ENCODE peak calls at places on chromosomes 2 and 18, in four cellular contexts. M, P, K and Q are unnamed samples.

GRCh38 chr2:68152651-68153347 is 4.9 kb upstream of the PNO1 start:
- DNase-seq in M (no peak), P (no peak), K (no peak), Q (no peak)

GRCh38 chr18:40555914-40556313 is 1399.1 kb upstream of the PIK3C3 start:
- DNase-seq in M (no peak), P (no peak), K (no peak), Q (no peak)

GRCh38 chr2:18387479-18388206 is 172.8 kb downstream of the RDH14 start:
- DNase-seq in M (peak), P (peak), K (peak), Q (peak)

GRCh38 chr2:95007061-95007609 is 18.4 kb upstream of the MAL start:
- DNase-seq in M (no peak), P (no peak), K (no peak), Q (no peak)

GRCh38 chr2:222670191-222671038 is 1.0 kb upstream of the MOGAT1 start:
- DNase-seq in M (no peak), P (no peak), K (no peak), Q (no peak)

GRCh38 chr2:17084882-17085281 is 419.2 kb upstream of the CYRIA start:
- DNase-seq in M (no peak), P (no peak), K (no peak), Q (no peak)

GRCh38 chr2:108082978-108083377 is 96.7 kb downstream of the SLC5A7 start:
- DNase-seq in M (no peak), P (no peak), K (no peak), Q (no peak)

GRCh38 chr18:35635171-35635570 is 53.6 kb downstream of the GALNT1 start:
- DNase-seq in M (no peak), P (peak), K (no peak), Q (no peak)

GRCh38 chr2:157733263-157733662 is 104.6 kb upstream of the ACVR1C start:
- DNase-seq in M (no peak), P (no peak), K (no peak), Q (no peak)

GRCh38 chr2:124091721-124092120 is 66.6 kb downstream of the CNTNAP5 start:
- DNase-seq in M (no peak), P (no peak), K (no peak), Q (no peak)

GRCh38 chr2:53793261-53793660 is 6.4 kb downstream of the ERLEC1 start:
- DNase-seq in M (no peak), P (no peak), K (no peak), Q (no peak)

GRCh38 chr2:120323807-120324399 is 22.0 kb upstream of the INHBB start:
- DNase-seq in M (no peak), P (no peak), K (no peak), Q (no peak)

GRCh38 chr2:47751856-47752414 is 31.0 kb upstream of the MSH6 start:
- DNase-seq in M (no peak), P (no peak), K (no peak), Q (no peak)

GRCh38 chr2:207257291-207258190 is 91.8 kb upstream of the KLF7 start:
- DNase-seq in M (no peak), P (no peak), K (no peak), Q (no peak)

GRCh38 chr2:113858764-113859163 is 31.1 kb upstream of the ACTR3 start:
- DNase-seq in M (no peak), P (peak), K (no peak), Q (no peak)

GRCh38 chr2:235416816-235417499 is 76.9 kb upstream of the AGAP1 start:
- DNase-seq in M (no peak), P (peak), K (no peak), Q (no peak)

GRCh38 chr18:67463829-67464228 is 52.7 kb downstream of the DSEL start:
- DNase-seq in M (no peak), P (no peak), K (no peak), Q (no peak)

GRCh38 chr18:50836521-50836957 is 16.7 kb upstream of the MRO start:
- DNase-seq in M (no peak), P (no peak), K (no peak), Q (no peak)

GRCh38 chr18:62081248-62081647 is 105.6 kb downstream of the PIGN start:
- DNase-seq in M (no peak), P (no peak), K (no peak), Q (no peak)

GRCh38 chr18:24373331-24373730 is 24.3 kb downstream of the OSBPL1A start:
- DNase-seq in M (no peak), P (no peak), K (no peak), Q (no peak)

GRCh38 chr2:238389985-238390682 is 36.6 kb upstream of the ASB1 start:
- DNase-seq in M (no peak), P (no peak), K (no peak), Q (no peak)

GRCh38 chr18:59938686-59939085 is 38.9 kb downstream of the PMAIP1 start:
- DNase-seq in M (no peak), P (no peak), K (no peak), Q (no peak)

GRCh38 chr2:170716851-170717598 is 1.9 kb downstream of the SP5 start:
- DNase-seq in M (peak), P (peak), K (no peak), Q (peak)

GRCh38 chr18:7577706-7578105 is 10.6 kb downstream of the PTPRM start:
- DNase-seq in M (no peak), P (no peak), K (no peak), Q (no peak)

GRCh38 chr2:110106642-110107041 is 9.0 kb downstream of the MALL start:
- DNase-seq in M (no peak), P (no peak), K (no peak), Q (no peak)

GRCh38 chr2:27710640-27711430 is 47.1 kb downstream of the SLC4A1AP start:
- DNase-seq in M (no peak), P (no peak), K (no peak), Q (no peak)

GRCh38 chr2:99399063-99399462 is 61.9 kb downstream of the EIF5B start:
- DNase-seq in M (no peak), P (no peak), K (no peak), Q (no peak)

GRCh38 chr2:187586091-187586632 is 31.9 kb upstream of the TFPI start:
- DNase-seq in M (no peak), P (no peak), K (no peak), Q (no peak)

GRCh38 chr2:176272870-176273269 is 3.6 kb downstream of the MTX2 start:
- DNase-seq in M (no peak), P (no peak), K (no peak), Q (no peak)

GRCh38 chr2:176268976-176269318 is 295 bp upstream of the MTX2 start:
- DNase-seq in M (no peak), P (no peak), K (no peak), Q (no peak)

GRCh38 chr2:176270100-176270750 is 983 bp downstream of the MTX2 start:
- DNase-seq in M (peak), P (no peak), K (no peak), Q (no peak)

DNA sequence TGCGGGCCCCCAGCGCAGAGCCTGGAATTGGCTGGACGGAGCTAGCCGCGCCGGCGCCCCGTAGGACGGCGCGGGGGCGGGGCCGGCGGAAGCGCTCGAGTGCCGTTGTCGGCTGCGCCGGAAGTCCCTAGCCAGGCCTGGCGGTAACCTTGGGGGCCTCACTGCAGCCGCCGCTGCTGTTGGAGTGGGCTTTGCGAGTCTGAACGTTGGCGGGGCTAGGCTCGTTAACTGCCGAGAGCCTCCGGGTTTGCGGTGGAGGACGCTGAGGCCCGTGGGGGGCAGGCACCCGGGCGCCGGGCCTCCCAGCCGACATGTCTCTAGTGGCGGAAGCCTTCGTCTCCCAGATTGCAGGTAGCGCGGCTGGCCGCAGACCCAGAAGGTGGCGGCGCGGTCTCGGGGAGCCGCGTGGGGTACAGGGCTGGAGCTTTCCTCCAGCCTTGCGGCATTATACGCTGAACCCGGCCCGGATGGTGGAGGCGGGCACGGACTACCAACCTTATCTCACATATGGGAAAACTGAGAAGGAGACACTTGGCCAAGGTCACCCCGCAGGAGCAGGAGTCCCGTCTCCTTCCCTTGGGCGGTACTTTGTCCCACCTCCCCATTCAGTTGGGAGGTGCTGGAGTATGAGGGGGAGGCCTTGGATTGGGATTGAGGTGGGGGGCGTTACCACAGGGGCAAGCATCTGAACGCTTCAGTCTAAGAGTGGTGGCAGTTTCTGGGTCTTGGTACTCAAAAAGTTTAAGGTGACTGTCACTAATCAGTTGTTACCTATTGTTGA is at the start of gene MTX2:
- DNase-seq in M (peak), P (peak), K (peak), Q (peak)
- TF ChIP-seq CTCF in M (peak), P (no peak), K (peak), Q (no peak)

GRCh38 chr2:23794234-23794633 is 132.7 kb downstream of the ATAD2B start:
- DNase-seq in M (no peak), P (no peak), K (no peak), Q (no peak)
- TF ChIP-seq CTCF in M (no peak), P (no peak), K (no peak), Q (no peak)

GRCh38 chr2:22616031-22616430 is 768.9 kb upstream of the KLHL29 start:
- DNase-seq in M (no peak), P (no peak), K (no peak), Q (no peak)
- TF ChIP-seq CTCF in M (no peak), P (no peak), K (no peak), Q (no peak)

GRCh38 chr18:57906852-57907251 is 103.7 kb upstream of the ATP8B1 start:
- DNase-seq in M (no peak), P (no peak), K (no peak), Q (no peak)
- TF ChIP-seq CTCF in M (no peak), P (no peak), K (no peak), Q (no peak)

GRCh38 chr2:223692227-223692947 is 90.2 kb upstream of the SCG2 start:
- DNase-seq in M (no peak), P (peak), K (peak), Q (no peak)
- TF ChIP-seq CTCF in M (peak), P (peak), K (peak), Q (peak)

DNA sequence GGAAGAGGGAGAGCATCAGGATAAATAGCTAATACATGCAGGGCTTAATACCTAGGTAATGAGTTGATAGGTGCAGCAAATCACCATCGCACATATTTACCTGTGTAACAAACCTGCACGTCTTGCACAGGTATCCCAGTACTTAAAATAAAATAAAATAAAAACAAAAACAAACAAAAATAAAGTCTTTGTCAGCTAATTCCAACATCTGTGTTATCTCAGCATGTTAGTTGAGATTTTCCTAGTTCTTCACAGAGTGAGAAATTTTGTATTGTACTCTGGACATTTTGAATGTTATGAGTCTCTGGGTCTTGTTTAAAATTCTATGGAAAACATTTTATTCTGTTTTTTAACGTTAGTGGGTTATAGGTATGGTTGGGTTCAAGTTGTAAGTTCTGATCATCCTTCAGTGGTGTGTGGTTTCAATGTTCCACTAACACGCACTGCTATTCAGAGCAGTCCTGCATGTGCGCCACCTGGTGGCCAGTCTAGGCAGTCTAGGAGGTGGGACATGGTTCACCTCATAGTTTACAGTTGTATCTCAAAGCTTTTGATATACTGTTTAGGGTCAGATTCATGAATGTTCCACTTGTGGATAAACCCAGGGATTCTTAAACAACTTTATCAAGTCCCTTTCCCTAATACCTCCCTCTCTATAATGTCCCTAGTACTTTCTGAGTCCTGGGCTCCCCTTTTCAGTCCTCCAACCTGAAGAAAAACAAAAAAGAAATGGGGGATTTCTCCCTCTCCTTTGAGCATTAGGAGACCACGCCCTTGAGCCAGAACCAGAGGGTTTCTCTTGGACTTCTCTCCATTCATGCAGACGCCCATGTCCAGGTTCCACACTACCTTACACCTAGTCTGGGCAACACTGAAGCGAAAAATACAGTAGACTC is 213.4 kb upstream of the GATA6 start:
- DNase-seq in M (peak), P (peak), K (peak), Q (peak)
- TF ChIP-seq CTCF in M (peak), P (peak), K (peak), Q (peak)

DNA sequence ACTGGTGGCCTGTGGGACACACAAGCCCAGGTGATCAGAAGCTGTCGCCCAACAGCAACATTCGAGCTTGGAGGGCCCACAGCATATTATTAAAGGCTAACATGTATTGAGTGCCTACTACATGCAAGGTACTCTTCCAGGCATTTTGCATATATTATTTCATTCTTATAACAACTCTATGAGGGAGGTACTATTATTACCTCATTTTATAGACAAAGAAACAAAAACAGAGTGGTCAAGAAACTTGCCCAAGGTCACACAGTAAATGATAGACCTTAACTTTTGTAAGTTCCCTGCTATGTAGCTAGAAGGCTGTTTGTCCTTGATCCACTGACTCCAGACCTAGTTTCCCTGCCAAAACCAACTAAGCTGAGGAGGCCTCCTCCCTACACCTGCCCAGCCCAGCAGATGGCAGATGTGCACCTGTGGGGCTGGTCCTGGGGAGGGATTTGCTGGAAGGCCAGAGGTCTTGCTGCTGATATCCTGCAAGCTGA is 35.7 kb downstream of the KANSL3 start:
- DNase-seq in M (no peak), P (no peak), K (no peak), Q (no peak)
- TF ChIP-seq CTCF in M (peak), P (no peak), K (no peak), Q (no peak)

DNA sequence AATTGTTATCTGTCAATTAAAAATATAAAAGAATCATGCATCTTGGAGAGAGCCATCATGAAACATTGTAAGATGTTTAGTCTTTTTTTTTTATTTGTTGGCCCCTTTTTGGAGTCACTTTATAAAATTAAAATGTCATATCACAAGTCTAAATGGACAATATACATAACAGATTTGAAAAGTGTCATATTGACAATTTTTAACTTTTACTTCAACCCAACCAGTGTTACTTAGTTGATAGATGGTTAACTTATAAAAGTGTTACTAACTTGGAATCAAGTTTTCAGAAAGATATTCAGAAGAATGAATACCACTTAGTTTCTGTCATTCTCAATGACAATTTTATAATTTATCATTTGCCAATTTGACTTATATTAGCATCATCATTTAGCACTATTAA is 218.3 kb downstream of the OTX1 start:
- DNase-seq in M (no peak), P (no peak), K (no peak), Q (no peak)
- TF ChIP-seq CTCF in M (no peak), P (no peak), K (no peak), Q (no peak)

GRCh38 chr18:55981712-55982475 is 393.9 kb upstream of the TCF4 start:
- DNase-seq in M (no peak), P (no peak), K (no peak), Q (no peak)
- TF ChIP-seq CTCF in M (no peak), P (no peak), K (no peak), Q (no peak)

DNA sequence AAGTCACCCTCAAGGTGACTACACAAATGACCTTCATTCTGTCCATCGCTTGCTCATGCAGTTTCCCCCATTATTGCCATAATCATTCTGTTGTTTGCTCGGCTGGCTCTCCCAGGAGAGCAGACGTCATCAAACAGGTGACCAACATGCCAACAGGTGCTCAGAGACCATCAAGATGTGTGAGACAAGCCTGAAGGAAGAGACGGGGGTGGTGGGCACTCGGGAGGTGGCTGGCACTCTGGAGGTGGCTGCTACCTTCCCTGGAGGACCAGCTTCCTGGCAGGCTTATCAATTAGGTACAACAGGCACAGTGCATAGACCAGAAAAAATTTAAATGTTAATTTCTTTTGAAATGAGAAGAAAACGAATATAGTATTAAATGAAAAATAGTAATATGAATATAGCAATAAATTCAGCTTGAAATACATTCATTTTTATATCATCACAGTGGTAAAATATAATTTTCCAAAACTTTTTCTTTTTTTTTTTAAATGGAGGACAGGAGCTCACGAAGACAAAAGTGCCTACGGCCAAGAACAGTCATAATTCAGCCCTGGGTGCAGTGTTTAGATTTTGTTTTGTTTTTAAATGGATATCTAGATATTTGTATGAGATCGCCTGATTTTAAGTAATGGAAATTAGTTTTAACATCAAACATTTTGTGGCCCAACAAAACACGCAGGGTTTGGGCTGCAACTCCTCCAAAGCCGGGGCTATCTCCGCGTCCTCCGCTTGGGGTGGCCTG is 16.9 kb upstream of the HAAO start:
- DNase-seq in M (no peak), P (no peak), K (no peak), Q (no peak)
- TF ChIP-seq CTCF in M (no peak), P (no peak), K (peak), Q (no peak)